ENCODE peak calls at places on chromosome 7, in four cellular contexts. X is upper lobe of right lung, A is neuronal stem cell, Z is mammary epithelial cell. G is an unnamed sample.

GRCh38 chr7:111864291-111864976 is 302.1 kb upstream of the IMMP2L start:
- DNase-seq in Z (no peak), A (no peak), X (no peak), G (no peak)

GRCh38 chr7:27873981-27874957 is 134.3 kb downstream of the TAX1BP1 start:
- DNase-seq in A (no peak), Z (peak; percentile 34), X (peak; percentile 77), G (no peak)

GRCh38 chr7:155469311-155470185 is 11.6 kb downstream of the EN2 start:
- DNase-seq in A (no peak), X (no peak), Z (no peak), G (no peak)

GRCh38 chr7:4694653-4695335 is 12.7 kb downstream of the FOXK1 start:
- DNase-seq in Z (no peak), A (no peak), X (no peak), G (no peak)

GRCh38 chr7:35793225-35793579 is 7.7 kb upstream of the SEPTIN7 start:
- DNase-seq in Z (no peak), X (no peak), A (no peak), G (no peak)

GRCh38 chr7:115110523-115110922 is 188.6 kb downstream of the MDFIC start:
- DNase-seq in Z (no peak), A (no peak), X (no peak), G (no peak)

GRCh38 chr7:44186736-44187135 is 2.5 kb downstream of the GCK start:
- DNase-seq in Z (no peak), A (no peak), X (peak; percentile 28), G (no peak)

GRCh38 chr7:155263522-155264197 is 34.0 kb upstream of the INSIG1 start:
- DNase-seq in Z (no peak), X (no peak), A (no peak), G (no peak)

GRCh38 chr7:50660040-50660829 is 95.0 kb upstream of the DDC start:
- DNase-seq in Z (no peak), A (no peak), X (peak; percentile 81), G (no peak)

GRCh38 chr7:130141161-130141857 is 63.9 kb downstream of the TMEM209 start:
- DNase-seq in Z (no peak), X (peak; percentile 92), A (peak; percentile 82), G (no peak)

GRCh38 chr7:35869810-35870209 is 69.0 kb downstream of the SEPTIN7 start:
- DNase-seq in X (no peak), Z (no peak), A (no peak), G (no peak)

GRCh38 chr7:100602889-100603696 is 930 bp downstream of the PCOLCE start:
- DNase-seq in Z (no peak), X (peak; percentile 79), A (no peak), G (peak; percentile 89)

GRCh38 chr7:155356323-155357105 is 58.8 kb downstream of the INSIG1 start:
- DNase-seq in X (peak; percentile 10), Z (peak; percentile 20), A (no peak), G (peak; percentile 61)

GRCh38 chr7:81725496-81726117 is 44.2 kb downstream of the HGF start:
- DNase-seq in Z (no peak), A (no peak), X (no peak), G (no peak)

GRCh38 chr7:2823124-2823523 is 21.0 kb downstream of the GNA12 start:
- DNase-seq in A (no peak), Z (no peak), X (no peak), G (no peak)

GRCh38 chr7:2824678-2825461 is 19.2 kb downstream of the GNA12 start:
- DNase-seq in A (no peak), X (no peak), Z (no peak), G (no peak)

GRCh38 chr7:2825595-2826227 is 18.4 kb downstream of the GNA12 start:
- DNase-seq in Z (no peak), X (no peak), A (no peak), G (no peak)

GRCh38 chr7:2821842-2822507 is 22.1 kb downstream of the GNA12 start:
- DNase-seq in X (no peak), A (no peak), Z (peak; percentile 79), G (no peak)

GRCh38 chr7:2824026-2824677 is 20.0 kb downstream of the GNA12 start:
- DNase-seq in A (no peak), X (no peak), Z (no peak), G (no peak)
- H3K4me1 ChIP-seq in A (peaks cover 30% of the 10 kb centered on the region), X (peaks cover 60% of the 10 kb centered on the region), Z (peaks cover 42% of the 10 kb centered on the region), G (peaks cover 21% of the 10 kb centered on the region)

GRCh38 chr7:133021196-133021595 is 60.7 kb downstream of the CHCHD3 start:
- DNase-seq in Z (no peak), A (no peak), X (no peak), G (no peak)
- H3K4me1 ChIP-seq in Z (no peaks in the 10 kb centered on the region), A (no peaks in the 10 kb centered on the region), X (peaks cover 6% of the 10 kb centered on the region), G (no peaks in the 10 kb centered on the region)

DNA sequence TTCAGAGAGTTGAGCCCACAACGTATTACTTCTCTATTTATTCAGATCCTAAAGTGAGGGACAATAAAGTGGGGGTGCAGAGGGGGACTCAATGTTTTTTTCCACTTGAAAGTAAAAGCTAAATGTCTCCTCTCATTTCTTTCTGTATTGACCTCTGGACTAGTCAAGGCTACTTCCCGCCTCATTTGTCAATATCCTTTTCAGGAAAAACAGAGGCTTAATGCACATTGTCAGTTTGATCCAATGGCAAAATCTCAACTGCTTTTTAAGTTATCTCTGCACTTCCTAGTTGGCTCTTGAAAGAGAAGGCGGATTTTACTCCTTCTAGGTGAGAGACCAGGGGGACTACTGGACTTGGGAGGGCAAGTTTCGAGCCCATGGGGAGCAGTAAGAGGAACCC is 56.4 kb downstream of the HIPK2 start:
- DNase-seq in A (no peak), X (no peak), Z (no peak), G (no peak)
- H3K4me1 ChIP-seq in A (peaks cover 5% of the 10 kb centered on the region), X (peaks cover 62% of the 10 kb centered on the region), Z (peaks cover 16% of the 10 kb centered on the region), G (peaks cover 11% of the 10 kb centered on the region)

GRCh38 chr7:2520131-2520807 is 695 bp downstream of the LFNG start:
- DNase-seq in Z (peak; percentile 43), X (no peak), A (no peak), G (no peak)
- H3K4me1 ChIP-seq in Z (peaks cover 70% of the 10 kb centered on the region), X (peaks cover 54% of the 10 kb centered on the region), A (peaks cover 49% of the 10 kb centered on the region), G (peaks cover 72% of the 10 kb centered on the region)

GRCh38 chr7:133076142-133076541 is 5.7 kb downstream of the CHCHD3 start:
- DNase-seq in A (no peak), Z (no peak), X (no peak), G (no peak)
- H3K4me1 ChIP-seq in A (no peaks in the 10 kb centered on the region), Z (no peaks in the 10 kb centered on the region), X (peaks cover 4% of the 10 kb centered on the region), G (peaks cover 17% of the 10 kb centered on the region)

GRCh38 chr7:149776305-149776704 is 2.9 kb upstream of the ZNF467 start:
- DNase-seq in A (no peak), X (peak; percentile 81), Z (no peak), G (no peak)
- H3K4me1 ChIP-seq in A (peaks cover 5% of the 10 kb centered on the region), X (peaks cover 11% of the 10 kb centered on the region), Z (peaks cover 10% of the 10 kb centered on the region), G (peaks cover 33% of the 10 kb centered on the region)

DNA sequence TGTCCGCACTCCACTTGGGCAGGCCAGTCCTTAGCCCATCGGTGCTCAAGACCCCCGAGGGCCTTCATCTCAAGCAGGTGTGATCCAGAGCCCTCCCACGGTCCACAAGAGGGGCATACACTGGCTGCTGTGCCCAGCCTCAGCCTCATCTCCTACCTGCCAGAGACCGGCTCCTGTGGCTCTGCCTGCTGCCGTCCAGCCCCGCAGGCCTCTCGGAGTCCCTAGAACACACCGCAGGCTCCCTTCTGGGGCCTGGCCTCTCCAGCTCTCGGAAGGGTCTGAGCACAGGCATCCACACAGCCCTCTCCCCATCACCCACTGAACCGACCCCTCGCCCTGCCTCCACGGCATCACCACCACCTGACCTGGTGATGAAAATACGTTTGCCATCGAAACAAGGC is 147.4 kb downstream of the PRKAG2 start:
- DNase-seq in X (no peak), Z (no peak), A (no peak), G (no peak)
- H3K4me1 ChIP-seq in X (peaks cover 11% of the 10 kb centered on the region), Z (peaks cover 13% of the 10 kb centered on the region), A (peaks cover 28% of the 10 kb centered on the region), G (peaks cover 15% of the 10 kb centered on the region)

GRCh38 chr7:116551692-116552091 is 26.9 kb downstream of the CAV1 start:
- DNase-seq in A (no peak), X (no peak), Z (no peak), G (no peak)
- H3K4me1 ChIP-seq in A (peaks cover 2% of the 10 kb centered on the region), X (peaks cover 6% of the 10 kb centered on the region), Z (peaks cover 17% of the 10 kb centered on the region), G (peaks cover 24% of the 10 kb centered on the region)

GRCh38 chr7:29330136-29330535 is 135.6 kb downstream of the CHN2 start:
- DNase-seq in A (no peak), Z (no peak), X (no peak), G (no peak)
- H3K4me1 ChIP-seq in A (peaks cover 1% of the 10 kb centered on the region), Z (no peaks in the 10 kb centered on the region), X (peaks cover 7% of the 10 kb centered on the region), G (peaks cover 12% of the 10 kb centered on the region)

DNA sequence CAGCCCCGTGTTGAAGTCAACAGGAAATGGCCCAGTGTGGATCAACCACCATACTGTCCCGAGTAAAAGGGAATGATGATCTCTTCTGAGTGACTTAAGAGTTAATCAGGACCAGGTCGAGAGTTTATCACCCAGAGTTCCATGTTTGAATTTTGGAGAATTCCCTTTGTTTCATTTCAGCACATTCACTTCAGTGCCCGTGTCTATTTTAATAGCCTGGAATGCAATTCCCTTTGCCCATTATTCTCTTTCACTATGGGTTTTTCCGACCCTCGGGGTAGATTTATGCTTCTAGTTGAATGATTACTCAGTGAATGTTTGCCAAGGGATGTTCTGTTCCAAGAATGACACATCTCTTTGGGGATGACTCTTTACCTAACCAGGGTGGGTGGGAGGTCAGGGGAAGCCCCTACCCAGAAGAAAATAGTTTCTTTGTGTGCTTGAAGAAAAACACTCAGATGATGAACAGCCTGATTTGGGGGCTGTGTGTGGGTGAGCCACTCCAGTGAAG is 594.9 kb downstream of the INHBA start:
- DNase-seq in X (no peak), A (no peak), Z (peak; percentile 96), G (no peak)
- H3K4me1 ChIP-seq in X (no peaks in the 10 kb centered on the region), A (no peaks in the 10 kb centered on the region), Z (peaks cover 47% of the 10 kb centered on the region), G (peaks cover 12% of the 10 kb centered on the region)